ENCODE peak calls at places on chromosomes 11 and 22, in nine cellular contexts. One of them, this sample, is unnamed.

GRCh38 chr11:76214968-76215548 is 8.8 kb upstream of the WNT11 start:
- DNase-seq in effector memory CD4-positive, alpha-beta T cell: no peak
- DNase-seq in HL-60: peak
- DNase-seq in iris pigment epithelial cell: no peak
- DNase-seq in AG04449: no peak
- DNase-seq in iPS DF 6.9: no peak
- DNase-seq in T47D: no peak
- DNase-seq in cardiac fibroblast: no peak
- DNase-seq in lower leg skin: no peak
- DNase-seq in this sample: no peak

GRCh38 chr22:47112566-47112965 is 350.1 kb downstream of the TBC1D22A start:
- DNase-seq in iPS DF 6.9: no peak
- DNase-seq in iris pigment epithelial cell: no peak
- DNase-seq in effector memory CD4-positive, alpha-beta T cell: no peak
- DNase-seq in AG04449: no peak
- DNase-seq in lower leg skin: no peak
- DNase-seq in cardiac fibroblast: no peak
- DNase-seq in HL-60: no peak
- DNase-seq in T47D: no peak
- DNase-seq in this sample: no peak

GRCh38 chr11:117585631-117586030 is 211.4 kb downstream of the DSCAML1 start:
- DNase-seq in lower leg skin: peak
- DNase-seq in iPS DF 6.9: no peak
- DNase-seq in T47D: no peak
- DNase-seq in effector memory CD4-positive, alpha-beta T cell: no peak
- DNase-seq in HL-60: no peak
- DNase-seq in iris pigment epithelial cell: no peak
- DNase-seq in cardiac fibroblast: no peak
- DNase-seq in AG04449: no peak
- DNase-seq in this sample: no peak

GRCh38 chr11:115552151-115552550 is 47.9 kb upstream of the CADM1 start:
- DNase-seq in lower leg skin: no peak
- DNase-seq in AG04449: no peak
- DNase-seq in cardiac fibroblast: no peak
- DNase-seq in iPS DF 6.9: no peak
- DNase-seq in HL-60: no peak
- DNase-seq in effector memory CD4-positive, alpha-beta T cell: no peak
- DNase-seq in T47D: no peak
- DNase-seq in iris pigment epithelial cell: no peak
- DNase-seq in this sample: no peak

GRCh38 chr22:26891431-26891830 is 234.0 kb downstream of the MIAT start:
- DNase-seq in HL-60: no peak
- DNase-seq in AG04449: no peak
- DNase-seq in iris pigment epithelial cell: no peak
- DNase-seq in cardiac fibroblast: no peak
- DNase-seq in T47D: no peak
- DNase-seq in iPS DF 6.9: no peak
- DNase-seq in effector memory CD4-positive, alpha-beta T cell: no peak
- DNase-seq in lower leg skin: no peak
- DNase-seq in this sample: no peak

GRCh38 chr11:808427-809286 is 1.1 kb upstream of the RPLP2 start:
- DNase-seq in lower leg skin: no peak
- DNase-seq in effector memory CD4-positive, alpha-beta T cell: no peak
- DNase-seq in T47D: no peak
- DNase-seq in cardiac fibroblast: no peak
- DNase-seq in HL-60: peak
- DNase-seq in AG04449: no peak
- DNase-seq in iPS DF 6.9: no peak
- DNase-seq in iris pigment epithelial cell: no peak
- DNase-seq in this sample: no peak

GRCh38 chr22:49677495-49677889 is 150.2 kb downstream of the BRD1 start:
- DNase-seq in AG04449: no peak
- DNase-seq in cardiac fibroblast: no peak
- DNase-seq in effector memory CD4-positive, alpha-beta T cell: no peak
- DNase-seq in iPS DF 6.9: no peak
- DNase-seq in HL-60: no peak
- DNase-seq in T47D: no peak
- DNase-seq in iris pigment epithelial cell: no peak
- DNase-seq in lower leg skin: peak
- DNase-seq in this sample: no peak

GRCh38 chr11:80136991-80137390 is 696.2 kb upstream of the TENM4 start:
- DNase-seq in T47D: no peak
- DNase-seq in AG04449: no peak
- DNase-seq in iris pigment epithelial cell: peak
- DNase-seq in iPS DF 6.9: no peak
- DNase-seq in cardiac fibroblast: peak
- DNase-seq in HL-60: no peak
- DNase-seq in effector memory CD4-positive, alpha-beta T cell: no peak
- DNase-seq in lower leg skin: no peak
- DNase-seq in this sample: no peak

GRCh38 chr22:22810471-22810870 is 77.1 kb upstream of the IGLL5 start:
- DNase-seq in T47D: no peak
- DNase-seq in cardiac fibroblast: no peak
- DNase-seq in iPS DF 6.9: no peak
- DNase-seq in AG04449: no peak
- DNase-seq in lower leg skin: no peak
- DNase-seq in HL-60: no peak
- DNase-seq in effector memory CD4-positive, alpha-beta T cell: no peak
- DNase-seq in iris pigment epithelial cell: no peak
- DNase-seq in this sample: no peak

GRCh38 chr11:119189393-119189792 is 4.1 kb downstream of the NHERF4 start:
- DNase-seq in effector memory CD4-positive, alpha-beta T cell: no peak
- DNase-seq in cardiac fibroblast: no peak
- DNase-seq in iris pigment epithelial cell: no peak
- DNase-seq in HL-60: no peak
- DNase-seq in T47D: no peak
- DNase-seq in AG04449: no peak
- DNase-seq in iPS DF 6.9: no peak
- DNase-seq in lower leg skin: no peak
- DNase-seq in this sample: no peak

GRCh38 chr11:72821920-72822799 is 7.9 kb downstream of the ATG16L2 start:
- DNase-seq in lower leg skin: peak
- DNase-seq in iris pigment epithelial cell: peak
- DNase-seq in iPS DF 6.9: peak
- DNase-seq in cardiac fibroblast: peak
- DNase-seq in HL-60: no peak
- DNase-seq in T47D: peak
- DNase-seq in AG04449: no peak
- DNase-seq in effector memory CD4-positive, alpha-beta T cell: peak
- DNase-seq in this sample: peak

GRCh38 chr22:24133187-24133965 is 47.9 kb upstream of the SUSD2 start:
- DNase-seq in lower leg skin: no peak
- DNase-seq in HL-60: no peak
- DNase-seq in T47D: no peak
- DNase-seq in effector memory CD4-positive, alpha-beta T cell: no peak
- DNase-seq in cardiac fibroblast: peak
- DNase-seq in AG04449: no peak
- DNase-seq in iPS DF 6.9: no peak
- DNase-seq in iris pigment epithelial cell: peak
- DNase-seq in this sample: no peak

GRCh38 chr22:20205964-20206708 is 55.3 kb upstream of the CCDC188 start:
- DNase-seq in cardiac fibroblast: peak
- DNase-seq in AG04449: no peak
- DNase-seq in HL-60: peak
- DNase-seq in iPS DF 6.9: peak
- DNase-seq in effector memory CD4-positive, alpha-beta T cell: peak
- DNase-seq in T47D: peak
- DNase-seq in iris pigment epithelial cell: peak
- DNase-seq in lower leg skin: peak
- DNase-seq in this sample: peak

GRCh38 chr11:117187428-117187798 is 8.9 kb downstream of the SIDT2 start:
- DNase-seq in lower leg skin: peak
- DNase-seq in iPS DF 6.9: no peak
- DNase-seq in effector memory CD4-positive, alpha-beta T cell: no peak
- DNase-seq in iris pigment epithelial cell: no peak
- DNase-seq in HL-60: no peak
- DNase-seq in AG04449: no peak
- DNase-seq in cardiac fibroblast: no peak
- DNase-seq in T47D: no peak
- DNase-seq in this sample: no peak

GRCh38 chr11:19595840-19596751 is 116.5 kb upstream of the NAV2 start:
- DNase-seq in cardiac fibroblast: peak
- DNase-seq in effector memory CD4-positive, alpha-beta T cell: no peak
- DNase-seq in iris pigment epithelial cell: peak
- DNase-seq in lower leg skin: peak
- DNase-seq in iPS DF 6.9: no peak
- DNase-seq in AG04449: peak
- DNase-seq in HL-60: no peak
- DNase-seq in T47D: no peak
- DNase-seq in this sample: peak

GRCh38 chr11:763073-763463 is 14.2 kb downstream of the GATD1 start:
- DNase-seq in T47D: peak
- DNase-seq in lower leg skin: peak
- DNase-seq in iPS DF 6.9: no peak
- DNase-seq in iris pigment epithelial cell: no peak
- DNase-seq in HL-60: no peak
- DNase-seq in cardiac fibroblast: no peak
- DNase-seq in effector memory CD4-positive, alpha-beta T cell: no peak
- DNase-seq in AG04449: no peak
- DNase-seq in this sample: no peak